ENCODE peak calls at places on chromosomes 4 and X, in six cellular contexts. S, K, O, V, W and B are unnamed samples.

GRCh38 chrX:155662297-155662696 is 49.5 kb upstream of the TMLHE start:
- DNase-seq in S (no peak), K (no peak), O (no peak), V (no peak), W (no peak), B (no peak)

GRCh38 chr4:135243960-135244561 is 1042.5 kb upstream of the PABPC4L start:
- DNase-seq in S (no peak), K (no peak), O (no peak), V (peak), W (peak), B (no peak)

GRCh38 chrX:151634937-151635336 is 60.3 kb upstream of the PRRG3 start:
- DNase-seq in S (no peak), K (no peak), O (no peak), V (no peak), W (no peak), B (no peak)

GRCh38 chr4:14879643-14880042 is 122.6 kb upstream of the CPEB2 start:
- DNase-seq in S (no peak), K (no peak), O (peak), V (no peak), W (no peak), B (peak)

GRCh38 chrX:11367609-11368430 is 74.6 kb downstream of the AMELX start:
- DNase-seq in S (no peak), K (no peak), O (peak), V (no peak), W (no peak), B (no peak)

GRCh38 chrX:84415155-84415554 is 87.1 kb downstream of the HDX start:
- DNase-seq in S (no peak), K (no peak), O (no peak), V (no peak), W (no peak), B (no peak)

GRCh38 chrX:20060961-20061868 is 55.5 kb downstream of the MAP7D2 start:
- DNase-seq in S (no peak), K (no peak), O (peak), V (no peak), W (no peak), B (peak)

GRCh38 chr4:124806403-124806802 is 93.9 kb upstream of the ANKRD50 start:
- DNase-seq in S (no peak), K (no peak), O (no peak), V (no peak), W (peak), B (no peak)

GRCh38 chr4:137755033-137755471 is 222.8 kb upstream of the PCDH18 start:
- DNase-seq in S (no peak), K (no peak), O (no peak), V (no peak), W (peak), B (no peak)

GRCh38 chr4:125091031-125091540 is 223.7 kb upstream of the FAT4 start:
- DNase-seq in S (no peak), K (no peak), O (no peak), V (no peak), W (no peak), B (no peak)